ENCODE peak calls at places on chromosomes 11 and 22, in six cellular contexts. P is WTC11, X is SIG-M5, I is HEK293T, Q is ureter, F is AG04449. N is an unnamed sample.

GRCh38 chr11:32466279-32466915 is 31.1 kb upstream of the WT1 start:
- DNase-seq in P (no peak), X (no peak), I (no peak), Q (no peak), F (no peak), N (no peak)

GRCh38 chr22:49052023-49052538 is 775.6 kb downstream of the BRD1 start:
- DNase-seq in P (no peak), X (no peak), I (no peak), Q (peak), F (no peak), N (no peak)

GRCh38 chr22:45918455-45919370 is 58.2 kb downstream of the WNT7B start:
- DNase-seq in P (no peak), X (no peak), I (no peak), Q (peak), F (no peak), N (no peak)

GRCh38 chr11:78365381-78365792 is 52.2 kb downstream of the GAB2 start:
- DNase-seq in P (peak), X (no peak), I (no peak), Q (no peak), F (no peak), N (no peak)

GRCh38 chr11:112163875-112164521 is at the start of gene IL18:
- DNase-seq in P (peak), X (no peak), I (no peak), Q (peak), F (no peak), N (peak)

GRCh38 chr11:116535120-116535519 is 237.7 kb downstream of the BUD13 start:
- DNase-seq in P (no peak), X (no peak), I (no peak), Q (no peak), F (no peak), N (no peak)

GRCh38 chr11:90392692-90393091 is 169.8 kb upstream of the CHORDC1 start:
- DNase-seq in P (no peak), X (no peak), I (no peak), Q (no peak), F (no peak), N (no peak)

GRCh38 chr22:49090061-49090852 is 737.4 kb downstream of the BRD1 start:
- DNase-seq in P (no peak), X (no peak), I (no peak), Q (no peak), F (no peak), N (no peak)

GRCh38 chr11:1827931-1828330 is 6.9 kb upstream of the SYT8 start:
- DNase-seq in P (no peak), X (no peak), I (no peak), Q (peak), F (no peak), N (no peak)

GRCh38 chr22:39825661-39826102 is 67.9 kb downstream of the ENTHD1 start:
- DNase-seq in P (no peak), X (no peak), I (no peak), Q (no peak), F (no peak), N (no peak)

GRCh38 chr11:11993814-11994213 is 14.6 kb downstream of the DKK3 start:
- DNase-seq in P (no peak), X (no peak), I (no peak), Q (no peak), F (no peak), N (no peak)

GRCh38 chr11:69567951-69568808 is 72.8 kb upstream of the CCND1 start:
- DNase-seq in P (no peak), X (no peak), I (no peak), Q (peak), F (no peak), N (no peak)

GRCh38 chr22:23504522-23504921 is 75.6 kb downstream of the IGLL1 start:
- DNase-seq in P (no peak), X (no peak), I (no peak), Q (no peak), F (no peak), N (no peak)

GRCh38 chr11:26522912-26523610 is 49.0 kb downstream of the MUC15 start:
- DNase-seq in P (peak), X (no peak), I (no peak), Q (no peak), F (no peak), N (no peak)

GRCh38 chr22:43312608-43313007 is 30.6 kb downstream of the SCUBE1 start:
- DNase-seq in P (no peak), X (no peak), I (no peak), Q (no peak), F (no peak), N (no peak)

GRCh38 chr11:112100457-112100856 is 13.8 kb downstream of the SDHD start:
- DNase-seq in P (no peak), X (no peak), I (no peak), Q (no peak), F (no peak), N (no peak)

GRCh38 chr11:77287615-77288273 is 13.7 kb downstream of the GDPD4 start:
- DNase-seq in P (no peak), X (no peak), I (no peak), Q (no peak), F (peak), N (no peak)

GRCh38 chr11:133815636-133816035 is 29.7 kb downstream of the SPATA19 start:
- DNase-seq in P (no peak), X (no peak), I (no peak), Q (no peak), F (no peak), N (no peak)

GRCh38 chr22:44862981-44863860 is 110.8 kb downstream of the ARHGAP8 start:
- DNase-seq in P (peak), X (no peak), I (no peak), Q (no peak), F (no peak), N (no peak)

GRCh38 chr11:87425391-87425790 is 387.7 kb downstream of the TMEM135 start:
- DNase-seq in P (no peak), X (no peak), I (no peak), Q (no peak), F (no peak), N (no peak)

GRCh38 chr11:72568861-72569260 is 105.4 kb downstream of the PDE2A start:
- DNase-seq in P (no peak), X (no peak), I (no peak), Q (no peak), F (no peak), N (no peak)

GRCh38 chr11:109552376-109552775 is 130.4 kb downstream of the C11orf87 start:
- DNase-seq in P (no peak), X (no peak), I (no peak), Q (no peak), F (no peak), N (no peak)

GRCh38 chr11:29173660-29174062 is 843.2 kb downstream of the KCNA4 start:
- DNase-seq in P (no peak), X (no peak), I (no peak), Q (no peak), F (peak), N (no peak)

GRCh38 chr11:26849009-26849408 is 127.1 kb upstream of the SLC5A12 start:
- DNase-seq in P (no peak), X (no peak), I (peak), Q (no peak), F (no peak), N (no peak)

GRCh38 chr11:108224908-108225786 is 2.3 kb downstream of the ATM start:
- DNase-seq in P (no peak), X (no peak), I (no peak), Q (no peak), F (no peak), N (peak)

GRCh38 chr11:96306600-96306932 is 36.4 kb downstream of the MAML2 start:
- DNase-seq in P (no peak), X (no peak), I (no peak), Q (no peak), F (no peak), N (no peak)

GRCh38 chr11:28767574-28767973 is 659.4 kb downstream of the METTL15 start:
- DNase-seq in P (no peak), X (no peak), I (no peak), Q (no peak), F (no peak), N (no peak)

GRCh38 chr11:62439785-62440602 is 21.2 kb downstream of the SCGB1A1 start:
- DNase-seq in P (no peak), X (no peak), I (no peak), Q (peak), F (no peak), N (no peak)

GRCh38 chr22:45876136-45877035 is 100.6 kb downstream of the WNT7B start:
- DNase-seq in P (no peak), X (no peak), I (no peak), Q (peak), F (no peak), N (no peak)

GRCh38 chr11:134261626-134262488 is 8.5 kb downstream of the ACAD8 start:
- DNase-seq in P (peak), X (no peak), I (peak), Q (no peak), F (no peak), N (peak)

GRCh38 chr11:34938621-34939020 is 22.2 kb downstream of the PDHX start:
- DNase-seq in P (no peak), X (no peak), I (no peak), Q (no peak), F (no peak), N (no peak)

GRCh38 chr11:116413861-116414260 is 358.9 kb downstream of the BUD13 start:
- DNase-seq in P (no peak), X (no peak), I (no peak), Q (no peak), F (no peak), N (no peak)